ENCODE peak calls at places on chromosome 5, in six cellular contexts. G, F, O, Y, R and J are unnamed samples.

GRCh38 chr5:81517462-81517861 is 123.5 kb upstream of the ACOT12 start:
- DNase-seq in F (no peak), G (no peak), O (no peak), R (peak; percentile 24), Y (no peak), J (no peak)

GRCh38 chr5:138580001-138580400 is 4.8 kb upstream of the HSPA9 start:
- DNase-seq in O (no peak), G (no peak), Y (no peak), R (no peak), F (no peak), J (no peak)

GRCh38 chr5:109612278-109612905 is 77.3 kb upstream of the MAN2A1 start:
- DNase-seq in R (no peak), O (no peak), G (no peak), Y (no peak), F (no peak), J (no peak)

GRCh38 chr5:44360919-44361625 is 28.1 kb downstream of the FGF10 start:
- DNase-seq in G (no peak), O (no peak), Y (no peak), R (no peak), F (no peak), J (no peak)

GRCh38 chr5:107736608-107737007 is 65.9 kb upstream of the EFNA5 start:
- DNase-seq in R (peak; percentile 6), F (no peak), G (no peak), O (no peak), Y (no peak), J (peak; percentile 47)

GRCh38 chr5:162288647-162289296 is 221.2 kb downstream of the GABRG2 start:
- DNase-seq in O (no peak), F (no peak), R (no peak), Y (no peak), G (no peak), J (no peak)

GRCh38 chr5:138641547-138642298 is 66.5 kb upstream of the HSPA9 start:
- DNase-seq in F (peak; percentile 56), O (peak; percentile 24), R (peak; percentile 71), G (peak; percentile 59), Y (peak; percentile 70), J (peak; percentile 12)

GRCh38 chr5:68268363-68269130 is 53.0 kb downstream of the PIK3R1 start:
- DNase-seq in Y (no peak), F (no peak), G (no peak), R (no peak), O (no peak), J (no peak)

GRCh38 chr5:166382031-166382430 is 1909.4 kb upstream of the WWC1 start:
- DNase-seq in O (no peak), F (no peak), G (no peak), Y (no peak), R (no peak), J (no peak)

GRCh38 chr5:126070481-126070880 is 352.7 kb upstream of the GRAMD2B start:
- DNase-seq in O (no peak), F (no peak), Y (no peak), G (no peak), R (no peak), J (no peak)

GRCh38 chr5:113293613-113294340 is 141.0 kb downstream of the TSSK1B start:
- DNase-seq in F (peak; percentile 11), O (peak; percentile 25), G (no peak), Y (peak; percentile 27), R (peak; percentile 26), J (no peak)

GRCh38 chr5:14216372-14216771 is 73.2 kb downstream of the TRIO start:
- DNase-seq in O (no peak), Y (no peak), G (no peak), R (no peak), F (no peak), J (no peak)

GRCh38 chr5:55350754-55351153 is 43.0 kb downstream of the MTREX start:
- DNase-seq in Y (no peak), F (no peak), O (no peak), R (no peak), G (no peak), J (no peak)

GRCh38 chr5:1643651-1644392 is 120.1 kb upstream of the LPCAT1 start:
- DNase-seq in O (no peak), Y (no peak), F (no peak), R (no peak), G (no peak), J (no peak)

GRCh38 chr5:178207183-178207916 is 3.0 kb downstream of the HNRNPAB start:
- DNase-seq in O (no peak), Y (no peak), R (peak; percentile 53), G (no peak), F (no peak), J (peak; percentile 83)

GRCh38 chr5:80269991-80270438 is 14.2 kb upstream of the SERINC5 start:
- DNase-seq in Y (no peak), R (no peak), O (no peak), F (peak; percentile 72), G (peak; percentile 30), J (no peak)

GRCh38 chr5:99686538-99686937 is 757.7 kb upstream of the CHD1 start:
- DNase-seq in Y (no peak), O (no peak), R (no peak), F (no peak), G (no peak), J (no peak)

GRCh38 chr5:87649455-87649854 is 236.7 kb upstream of the CCNH start:
- DNase-seq in O (no peak), G (no peak), R (no peak), F (no peak), Y (no peak), J (no peak)

GRCh38 chr5:160799160-160799559 is 52.9 kb downstream of the ATP10B start:
- DNase-seq in F (no peak), G (no peak), Y (no peak), O (no peak), R (no peak), J (no peak)

GRCh38 chr5:138755084-138755748 is 2.0 kb downstream of the CTNNA1 start:
- DNase-seq in R (no peak), Y (no peak), G (no peak), F (no peak), O (no peak), J (no peak)

GRCh38 chr5:40429258-40430111 is 250.2 kb upstream of the PTGER4 start:
- DNase-seq in O (no peak), F (no peak), Y (no peak), R (peak; percentile 34), G (no peak), J (no peak)

GRCh38 chr5:174755103-174755502 is 30.7 kb downstream of the MSX2 start:
- DNase-seq in Y (no peak), R (peak; percentile 19), G (no peak), F (no peak), O (no peak), J (no peak)